ENCODE peak calls at places on chromosomes 3 and 15, in four cellular contexts. B is right cardiac atrium, I is substantia nigra, R is A549. Q is an unnamed sample.

GRCh38 chr3:46865034-46865507 is 1.8 kb upstream of the MYL3 start:
- DNase-seq in B (peak), I (no peak), R (no peak), Q (no peak)

GRCh38 chr3:58524326-58524888 is 12.6 kb downstream of the ACOX2 start:
- DNase-seq in B (no peak), I (no peak), R (no peak), Q (no peak)

GRCh38 chr3:50600141-50600753 is 11.3 kb downstream of the CISH start:
- DNase-seq in B (peak), I (no peak), R (no peak), Q (no peak)

GRCh38 chr3:55721716-55722484 is 234.8 kb upstream of the WNT5A start:
- DNase-seq in B (peak), I (no peak), R (no peak), Q (no peak)

GRCh38 chr3:197503652-197504051 is 52.1 kb downstream of the BDH1 start:
- DNase-seq in B (no peak), I (no peak), R (no peak), Q (no peak)

GRCh38 chr3:177150218-177150916 is 46.9 kb downstream of the TBL1XR1 start:
- DNase-seq in B (no peak), I (no peak), R (no peak), Q (no peak)

GRCh38 chr3:66404903-66405700 is 95.7 kb downstream of the LRIG1 start:
- DNase-seq in B (no peak), I (no peak), R (no peak), Q (no peak)

GRCh38 chr3:47495886-47496285 is 17.6 kb downstream of the ELP6 start:
- DNase-seq in B (no peak), I (no peak), R (no peak), Q (no peak)

GRCh38 chr3:154971771-154972326 is 108.3 kb upstream of the MME start:
- DNase-seq in B (no peak), I (no peak), R (peak), Q (peak)

GRCh38 chr3:44762170-44762677 is 630 bp downstream of the KIF15 start:
- DNase-seq in B (no peak), I (no peak), R (no peak), Q (no peak)

GRCh38 chr3:197378987-197379718 is 80.7 kb upstream of the DLG1 start:
- DNase-seq in B (no peak), I (no peak), R (no peak), Q (no peak)

GRCh38 chr3:158794936-158795518 is 6.8 kb upstream of the MFSD1 start:
- DNase-seq in B (no peak), I (no peak), R (peak), Q (no peak)

GRCh38 chr15:88655103-88655553 is 16.3 kb downstream of the ISG20 start:
- DNase-seq in B (no peak), I (no peak), R (no peak), Q (no peak)

DNA sequence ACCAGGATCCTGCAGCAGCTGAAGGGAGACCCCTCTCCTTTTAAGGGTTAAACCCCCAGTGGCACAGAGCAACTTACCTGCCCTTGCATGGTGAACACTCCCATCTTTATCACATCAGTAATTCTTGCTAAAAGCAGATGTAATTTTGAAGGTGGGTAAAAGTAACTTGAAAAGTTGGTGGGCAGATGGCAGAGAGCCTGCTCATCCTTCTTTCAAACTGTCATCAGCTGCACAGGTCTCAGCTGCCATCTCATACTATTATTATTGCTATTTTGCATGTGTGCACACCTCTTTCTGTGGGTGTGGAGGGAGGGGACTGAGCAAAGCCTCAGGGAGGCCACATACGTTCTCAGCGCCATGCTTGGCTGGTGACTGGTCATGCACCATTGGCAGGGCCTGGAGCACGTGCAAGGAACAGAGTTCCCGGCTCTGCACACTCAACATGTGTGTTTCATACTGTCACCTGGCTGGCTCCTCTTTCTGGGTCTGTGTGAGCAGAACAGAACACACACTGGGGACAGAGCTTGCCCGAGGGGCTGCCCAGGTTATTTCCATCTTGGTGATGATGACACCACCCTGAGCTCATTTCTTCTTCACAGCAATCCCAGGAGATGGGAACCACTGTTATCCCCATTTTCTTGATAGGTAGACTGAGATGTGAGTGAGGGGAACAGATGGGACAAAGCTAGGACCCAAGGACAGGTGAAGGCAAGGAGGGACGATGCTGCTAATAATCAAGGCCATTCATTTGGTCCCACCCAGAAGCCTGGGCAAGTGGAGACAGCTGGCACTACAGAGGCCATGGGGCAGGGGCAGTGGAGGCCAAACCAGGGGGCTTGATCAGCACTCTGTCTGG is 95.8 kb upstream of the KLF13 start:
- DNase-seq in B (no peak), I (no peak), R (no peak), Q (no peak)
- H3K27ac ChIP-seq in B (no peak), I (no peak), R (no peak), Q (no peak)

GRCh38 chr15:66239514-66239913 is 14.0 kb downstream of the MEGF11 start:
- DNase-seq in B (no peak), I (no peak), R (no peak), Q (no peak)

GRCh38 chr15:66241301-66241700 is 12.2 kb downstream of the MEGF11 start:
- DNase-seq in B (no peak), I (no peak), R (no peak), Q (no peak)

GRCh38 chr15:66238318-66238717 is 15.2 kb downstream of the MEGF11 start:
- DNase-seq in B (no peak), I (no peak), R (no peak), Q (no peak)

GRCh38 chr15:66240240-66240842 is 13.2 kb downstream of the MEGF11 start:
- DNase-seq in B (no peak), I (no peak), R (no peak), Q (no peak)

GRCh38 chr15:66241886-66242285 is 11.7 kb downstream of the MEGF11 start:
- DNase-seq in B (no peak), I (no peak), R (no peak), Q (no peak)
- H3K27ac ChIP-seq in B (no peak), I (no peak), R (no peak), Q (no peak)

GRCh38 chr15:83673385-83673784 is 19.5 kb downstream of the ADAMTSL3 start:
- DNase-seq in B (peak), I (no peak), R (no peak), Q (no peak)
- H3K27ac ChIP-seq in B (peak), I (no peak), R (no peak), Q (no peak)

DNA sequence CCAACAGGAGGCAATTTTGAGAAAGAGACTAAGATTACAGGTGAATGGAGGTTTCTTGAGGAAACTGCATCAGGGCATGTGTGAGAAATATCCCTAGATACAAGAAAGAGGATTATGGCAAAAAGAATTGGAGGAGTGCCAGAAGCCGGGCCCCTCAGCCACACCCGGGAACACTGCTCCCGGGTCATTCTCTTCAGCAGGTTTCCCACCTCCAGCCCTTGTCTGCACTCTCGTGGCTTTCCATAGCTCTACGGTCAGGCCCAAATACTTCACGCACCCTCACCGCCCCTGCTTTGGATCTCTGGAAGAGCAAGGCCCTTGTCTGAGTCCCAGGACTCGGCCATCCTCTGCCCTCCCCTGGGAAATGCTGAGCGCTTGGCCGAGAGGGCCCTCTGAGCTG is 38.7 kb upstream of the SPTBN5 start:
- DNase-seq in B (peak), I (no peak), R (no peak), Q (no peak)
- H3K27ac ChIP-seq in B (peak), I (no peak), R (peak), Q (peak)

GRCh38 chr3:168134931-168135330 is 39.2 kb upstream of the GOLIM4 start:
- DNase-seq in B (no peak), I (no peak), R (no peak), Q (no peak)
- H3K27ac ChIP-seq in B (no peak), I (no peak), R (no peak), Q (no peak)

GRCh38 chr15:39784125-39784524 is 1.5 kb upstream of the FSIP1 start:
- DNase-seq in B (no peak), I (no peak), R (no peak), Q (no peak)
- H3K27ac ChIP-seq in B (no peak), I (no peak), R (no peak), Q (peak)

Q was measured in epithelial cell of prostate.